ENCODE peak calls at places on chromosomes 12 and 14, in four cellular contexts. Y, X, S and K are unnamed samples.

GRCh38 chr14:88599761-88600439 is 37.1 kb downstream of the ZC3H14 start:
- DNase-seq in Y (no peak), S (no peak), X (no peak), K (no peak)

GRCh38 chr14:65824285-65824977 is 411.9 kb downstream of the FUT8 start:
- DNase-seq in Y (peak; percentile 59), X (peak; percentile 81), S (peak; percentile 84), K (no peak)

GRCh38 chr12:92297932-92298681 is 152.5 kb upstream of the BTG1 start:
- DNase-seq in X (peak; percentile 85), S (peak; percentile 66), Y (peak; percentile 5), K (no peak)

GRCh38 chr14:105294142-105294597 is 6.6 kb downstream of the BRF1 start:
- DNase-seq in X (peak; percentile 20), Y (peak; percentile 73), S (peak; percentile 70), K (no peak)

GRCh38 chr12:44342371-44342770 is 506.5 kb downstream of the TMEM117 start:
- DNase-seq in X (no peak), S (no peak), Y (no peak), K (no peak)

GRCh38 chr12:94670075-94670474 is 19.7 kb upstream of the TMCC3 start:
- DNase-seq in S (no peak), X (no peak), Y (no peak), K (no peak)

GRCh38 chr12:113870035-113870434 is 96.1 kb downstream of the RBM19 start:
- DNase-seq in X (no peak), Y (no peak), S (no peak), K (no peak)

GRCh38 chr12:2739832-2740641 is 54.7 kb upstream of the FKBP4 start:
- DNase-seq in S (peak; percentile 62), Y (no peak), X (peak; percentile 75), K (no peak)

GRCh38 chr14:30443368-30444007 is 115.5 kb upstream of the G2E3 start:
- DNase-seq in X (peak; percentile 70), S (peak; percentile 51), Y (no peak), K (no peak)

GRCh38 chr12:76713130-76713529 is 50.8 kb upstream of the ZDHHC17 start:
- DNase-seq in Y (no peak), S (peak; percentile 46), X (no peak), K (no peak)

GRCh38 chr12:57389033-57389432 is 41.8 kb downstream of the R3HDM2 start:
- DNase-seq in Y (no peak), S (peak; percentile 69), X (peak; percentile 80), K (no peak)

GRCh38 chr14:101076451-101077220 is 173.1 kb upstream of the RTL1 start:
- DNase-seq in Y (no peak), S (no peak), X (no peak), K (peak; percentile 53)

GRCh38 chr12:87427770-87428169 is 601.4 kb downstream of the C12orf50 start:
- DNase-seq in Y (no peak), X (peak; percentile 78), S (no peak), K (no peak)

GRCh38 chr12:62128186-62128965 is 131.8 kb upstream of the USP15 start:
- DNase-seq in S (no peak), X (no peak), Y (no peak), K (no peak)

GRCh38 chr14:75497191-75497590 is 25.1 kb upstream of the BATF start:
- DNase-seq in S (no peak), X (no peak), Y (no peak), K (no peak)

GRCh38 chr14:52067873-52068740 is 752 bp downstream of the NID2 start:
- DNase-seq in X (peak; percentile 56), Y (peak; percentile 5), S (peak; percentile 43), K (peak; percentile 75)

GRCh38 chr14:93950948-93951668 is 24.0 kb downstream of the FAM181A start:
- DNase-seq in X (no peak), Y (no peak), S (no peak), K (peak; percentile 67)

GRCh38 chr12:45731376-45731775 is 1.9 kb downstream of the ARID2 start:
- DNase-seq in X (no peak), S (no peak), Y (no peak), K (no peak)

GRCh38 chr12:116473416-116473815 is 85.8 kb upstream of the MAP1LC3B2 start:
- DNase-seq in Y (no peak), X (no peak), S (no peak), K (no peak)

GRCh38 chr14:104968153-104968527 is 10.0 kb downstream of the AHNAK2 start:
- DNase-seq in X (peak; percentile 60), Y (no peak), S (peak; percentile 61), K (peak; percentile 75)

GRCh38 chr14:75906680-75907280 is 75.0 kb downstream of the TGFB3 start:
- DNase-seq in Y (peak; percentile 76), S (peak; percentile 78), X (peak; percentile 82), K (peak; percentile 58)

GRCh38 chr14:101183376-101184103 is 280.0 kb upstream of the RTL1 start:
- DNase-seq in X (no peak), Y (no peak), S (no peak), K (peak; percentile 31)

GRCh38 chr12:26028953-26029740 is 70.7 kb downstream of the RASSF8 start:
- DNase-seq in X (peak; percentile 85), S (peak; percentile 80), Y (peak; percentile 9), K (no peak)

GRCh38 chr14:58639842-58640484 is 2.2 kb downstream of the DACT1 start:
- DNase-seq in S (peak; percentile 92), Y (no peak), X (peak; percentile 96), K (no peak)

GRCh38 chr12:121530600-121531355 is 50.0 kb downstream of the KDM2B start:
- DNase-seq in X (peak; percentile 89), S (peak; percentile 94), Y (peak; percentile 75), K (peak; percentile 85)

GRCh38 chr12:51915951-51916350 is 8.6 kb downstream of the ACVRL1 start:
- DNase-seq in X (no peak), Y (no peak), S (no peak), K (no peak)

GRCh38 chr14:73003688-73004087 is 23.2 kb downstream of the ZFYVE1 start:
- DNase-seq in Y (no peak), X (no peak), S (no peak), K (no peak)

GRCh38 chr14:61145258-61145902 is 135.8 kb downstream of the TMEM30B start:
- DNase-seq in Y (no peak), S (peak; percentile 87), X (peak; percentile 97), K (no peak)

GRCh38 chr14:95522116-95522515 is 5.7 kb upstream of the SYNE3 start:
- DNase-seq in Y (no peak), S (no peak), X (no peak), K (no peak)

GRCh38 chr12:38905480-38906351 is at the start of gene CPNE8:
- DNase-seq in Y (peak; percentile 11), X (peak; percentile 78), S (peak; percentile 85), K (peak; percentile 91)

GRCh38 chr12:52191841-52192791 is at the start of gene KRT80:
- DNase-seq in Y (no peak), X (peak; percentile 99), S (peak; percentile 99), K (peak; percentile 92)

DNA sequence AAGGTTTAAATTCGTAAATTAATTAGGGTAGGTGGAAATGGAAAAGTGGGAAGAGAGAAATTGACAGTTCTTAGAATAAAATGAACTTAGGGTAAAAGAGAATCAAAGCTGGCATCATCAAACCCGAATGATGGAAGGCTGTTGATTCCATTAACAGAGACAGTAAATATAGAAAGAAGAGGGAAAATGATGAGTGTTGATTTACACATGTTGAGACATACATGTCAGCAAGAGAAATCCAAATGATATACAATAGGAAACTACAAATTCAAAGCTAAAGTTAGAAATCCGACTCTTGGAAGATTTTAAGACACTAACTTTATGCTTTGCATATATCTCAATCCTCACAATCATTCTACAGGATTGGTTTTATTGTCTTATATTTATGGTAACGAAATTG is 30.3 kb downstream of the LIMA1 start:
- DNase-seq in Y (no peak), S (no peak), X (no peak), K (no peak)
- H3K4me3 ChIP-seq in Y (no peak overlapping the region), S (no peak overlapping the region), X (no peak overlapping the region), K (no peak overlapping the region)

DNA sequence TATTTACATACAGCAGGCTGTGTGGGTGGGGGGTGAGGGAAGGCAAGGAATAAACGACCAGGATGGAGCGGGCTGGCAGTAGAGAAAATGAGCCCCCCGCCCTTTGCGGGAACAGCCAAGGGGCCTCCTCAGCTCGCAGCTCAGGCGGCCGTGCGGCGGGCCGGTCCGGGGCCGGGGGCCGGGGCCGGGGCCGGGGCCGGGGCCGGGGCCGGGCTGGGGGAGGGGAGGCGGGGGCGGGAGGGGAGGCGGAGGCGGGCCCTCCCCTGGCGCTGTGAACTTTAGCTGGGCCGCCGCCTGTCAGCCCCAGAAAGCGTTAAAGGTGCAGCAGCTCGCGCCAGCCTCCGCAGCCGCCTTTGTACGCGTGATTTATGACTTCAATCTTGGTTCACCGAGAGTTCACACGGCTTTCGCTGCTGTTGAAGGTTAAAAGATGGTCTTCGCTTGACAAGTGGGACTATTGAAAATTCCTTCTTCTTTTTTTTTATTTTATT is 28.8 kb downstream of the HOXC4 start:
- DNase-seq in X (no peak), S (peak; percentile 6), Y (peak; percentile 55), K (no peak)
- H3K4me3 ChIP-seq in X (no peak overlapping the region), S (no peak overlapping the region), Y (peak overlapping the region; percentile 52), K (no peak overlapping the region)

DNA sequence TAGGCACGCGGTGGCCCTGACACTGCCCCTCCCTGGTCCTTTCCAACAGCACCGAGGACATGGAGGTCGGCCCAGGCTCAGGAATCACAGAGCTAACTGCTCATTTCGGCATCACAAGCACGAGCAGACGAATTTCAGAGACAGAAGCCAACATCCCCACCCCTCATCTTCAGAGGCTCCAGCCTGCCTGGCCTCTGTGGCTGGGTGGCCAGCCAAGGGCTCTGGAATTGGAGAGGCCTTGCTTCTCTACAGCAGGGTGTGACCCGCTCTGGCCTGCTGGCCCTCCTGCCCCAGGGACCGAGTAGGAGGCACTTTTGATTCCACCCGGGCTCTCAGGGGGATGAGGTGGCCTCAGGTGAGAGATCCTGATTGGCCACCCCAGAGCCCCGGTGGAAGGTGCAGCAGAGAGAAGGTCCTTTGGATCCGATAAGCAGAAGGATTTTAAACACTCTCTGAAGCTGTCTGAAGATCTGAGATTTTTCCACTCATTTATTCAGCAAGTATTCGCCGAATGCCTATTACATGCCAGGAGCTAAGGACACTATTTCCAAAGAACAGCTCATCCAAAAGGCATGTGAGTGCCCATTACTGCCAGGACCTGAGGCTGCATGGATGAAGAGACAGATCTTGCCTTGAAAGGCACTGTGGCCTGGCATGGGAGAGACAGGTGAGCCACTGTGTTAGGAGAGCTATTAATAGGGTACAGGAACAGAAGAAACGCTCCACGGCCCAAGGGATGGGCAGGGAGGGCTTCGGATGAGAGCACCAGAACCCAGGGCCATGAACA is 10.3 kb downstream of the BAG5 start:
- DNase-seq in S (peak; percentile 56), X (peak; percentile 80), Y (no peak), K (peak; percentile 80)
- H3K4me3 ChIP-seq in S (no peak overlapping the region), X (peak overlapping the region; percentile 35), Y (no peak overlapping the region), K (no peak overlapping the region)

GRCh38 chr12:32679910-32680217 is 763 bp downstream of the DNM1L start:
- DNase-seq in Y (no peak), S (no peak), X (peak; percentile 47), K (no peak)

GRCh38 chr12:32686340-32686739 is 7.2 kb downstream of the DNM1L start:
- DNase-seq in X (no peak), S (no peak), Y (no peak), K (no peak)

GRCh38 chr12:32679091-32679909 is at the start of gene DNM1L:
- DNase-seq in X (peak; percentile 92), Y (peak; percentile 91), S (peak; percentile 98), K (peak; percentile 99)

GRCh38 chr12:32681272-32681671 is 2.2 kb downstream of the DNM1L start:
- DNase-seq in X (no peak), S (no peak), Y (no peak), K (no peak)

DNA sequence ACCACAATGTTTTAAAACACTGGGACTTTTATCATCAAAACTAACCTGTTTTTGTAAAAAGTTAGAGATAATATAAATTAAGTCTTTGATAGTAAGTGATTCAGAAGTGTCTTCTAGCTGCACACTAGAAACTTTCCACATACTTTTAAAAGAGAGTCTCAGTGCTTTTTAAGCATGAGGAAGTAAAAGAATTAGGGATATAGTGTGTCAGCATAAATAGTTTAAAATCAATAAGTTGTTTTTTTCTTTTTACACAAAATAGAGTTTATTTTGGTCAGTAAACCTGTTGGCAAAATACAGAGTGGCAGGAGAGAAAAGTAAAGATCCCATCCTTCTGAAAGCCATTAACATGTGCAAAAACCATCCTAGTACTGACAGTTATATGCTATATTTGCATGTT is 1.7 kb downstream of the DNM1L start:
- DNase-seq in S (no peak), Y (no peak), X (no peak), K (no peak)
- H3K4me3 ChIP-seq in S (peak overlapping the region; percentile 92), Y (no peak overlapping the region), X (peak overlapping the region; percentile 88), K (no peak overlapping the region)